ENCODE peak calls at places on chromosome 13, in five cellular contexts. One of them, this sample, is unnamed.

GRCh38 chr13:37492061-37492460 is 106.5 kb downstream of the POSTN start:
- DNase-seq in body of pancreas: no peak
- DNase-seq in heart right ventricle: no peak
- DNase-seq in K562: no peak
- DNase-seq in astrocyte of the spinal cord: no peak
- DNase-seq in this sample: no peak

GRCh38 chr13:31051999-31052398 is 109.7 kb downstream of the HSPH1 start:
- DNase-seq in body of pancreas: no peak
- DNase-seq in heart right ventricle: no peak
- DNase-seq in K562: no peak
- DNase-seq in astrocyte of the spinal cord: no peak
- DNase-seq in this sample: peak

GRCh38 chr13:36344886-36345437 is 1.2 kb downstream of the SPART start:
- DNase-seq in body of pancreas: no peak
- DNase-seq in heart right ventricle: peak
- DNase-seq in K562: no peak
- DNase-seq in astrocyte of the spinal cord: no peak
- DNase-seq in this sample: no peak

GRCh38 chr13:21901772-21902708 is 231.2 kb downstream of the FGF9 start:
- DNase-seq in body of pancreas: no peak
- DNase-seq in heart right ventricle: no peak
- DNase-seq in K562: no peak
- DNase-seq in astrocyte of the spinal cord: no peak
- DNase-seq in this sample: no peak

GRCh38 chr13:87280139-87280538 is 391.0 kb upstream of the SLITRK5 start:
- DNase-seq in body of pancreas: no peak
- DNase-seq in heart right ventricle: no peak
- DNase-seq in K562: no peak
- DNase-seq in astrocyte of the spinal cord: no peak
- DNase-seq in this sample: no peak

GRCh38 chr13:43543331-43543730 is 243.4 kb downstream of the ENOX1 start:
- DNase-seq in body of pancreas: no peak
- DNase-seq in heart right ventricle: no peak
- DNase-seq in K562: no peak
- DNase-seq in astrocyte of the spinal cord: no peak
- DNase-seq in this sample: no peak

GRCh38 chr13:98026457-98026857 is 73.0 kb downstream of the IPO5 start:
- DNase-seq in body of pancreas: no peak
- DNase-seq in heart right ventricle: no peak
- DNase-seq in K562: no peak
- DNase-seq in astrocyte of the spinal cord: peak
- DNase-seq in this sample: no peak

GRCh38 chr13:111216166-111216960 is 101.3 kb downstream of the ARHGEF7 start:
- DNase-seq in body of pancreas: peak
- DNase-seq in heart right ventricle: peak
- DNase-seq in K562: peak
- DNase-seq in astrocyte of the spinal cord: peak
- DNase-seq in this sample: peak

GRCh38 chr13:40800559-40800958 is 11.1 kb downstream of the SLC25A15 start:
- DNase-seq in body of pancreas: peak
- DNase-seq in heart right ventricle: no peak
- DNase-seq in K562: no peak
- DNase-seq in astrocyte of the spinal cord: no peak
- DNase-seq in this sample: no peak

GRCh38 chr13:111114362-111115050 is 604 bp upstream of the ARHGEF7 start:
- DNase-seq in body of pancreas: peak
- DNase-seq in heart right ventricle: peak
- DNase-seq in K562: no peak
- DNase-seq in astrocyte of the spinal cord: no peak
- DNase-seq in this sample: no peak

GRCh38 chr13:44292545-44292944 is 81.1 kb upstream of the SERP2 start:
- DNase-seq in body of pancreas: no peak
- DNase-seq in heart right ventricle: peak
- DNase-seq in K562: no peak
- DNase-seq in astrocyte of the spinal cord: no peak
- DNase-seq in this sample: no peak

GRCh38 chr13:26442541-26442940 is 114.9 kb upstream of the WASF3 start:
- DNase-seq in body of pancreas: no peak
- DNase-seq in heart right ventricle: no peak
- DNase-seq in K562: no peak
- DNase-seq in astrocyte of the spinal cord: peak
- DNase-seq in this sample: no peak

GRCh38 chr13:20713014-20713376 is 9.5 kb downstream of the IL17D start:
- DNase-seq in body of pancreas: no peak
- DNase-seq in heart right ventricle: no peak
- DNase-seq in K562: no peak
- DNase-seq in astrocyte of the spinal cord: peak
- DNase-seq in this sample: no peak

GRCh38 chr13:51687928-51688714 is 103.9 kb downstream of the WDFY2 start:
- DNase-seq in body of pancreas: no peak
- DNase-seq in heart right ventricle: no peak
- DNase-seq in K562: no peak
- DNase-seq in astrocyte of the spinal cord: no peak
- DNase-seq in this sample: no peak

GRCh38 chr13:75371223-75371622 is 110.7 kb downstream of the TBC1D4 start:
- DNase-seq in body of pancreas: no peak
- DNase-seq in heart right ventricle: no peak
- DNase-seq in K562: no peak
- DNase-seq in astrocyte of the spinal cord: no peak
- DNase-seq in this sample: no peak

GRCh38 chr13:88602786-88603777 is 931.9 kb downstream of the SLITRK5 start:
- DNase-seq in body of pancreas: no peak
- DNase-seq in heart right ventricle: no peak
- DNase-seq in K562: no peak
- DNase-seq in astrocyte of the spinal cord: no peak
- DNase-seq in this sample: no peak

GRCh38 chr13:77002590-77003190 is 10.8 kb downstream of the CLN5 start:
- DNase-seq in body of pancreas: no peak
- DNase-seq in heart right ventricle: no peak
- DNase-seq in K562: no peak
- DNase-seq in astrocyte of the spinal cord: peak
- DNase-seq in this sample: no peak

GRCh38 chr13:74026753-74027152 is 107.5 kb downstream of the KLF12 start:
- DNase-seq in body of pancreas: peak
- DNase-seq in heart right ventricle: no peak
- DNase-seq in K562: no peak
- DNase-seq in astrocyte of the spinal cord: peak
- DNase-seq in this sample: no peak

GRCh38 chr13:108987488-108987887 is 358.1 kb downstream of the MYO16 start:
- DNase-seq in body of pancreas: no peak
- DNase-seq in heart right ventricle: no peak
- DNase-seq in K562: no peak
- DNase-seq in astrocyte of the spinal cord: no peak
- DNase-seq in this sample: no peak

GRCh38 chr13:98364648-98365047 is 187.6 kb upstream of the RNF113B start:
- DNase-seq in body of pancreas: no peak
- DNase-seq in heart right ventricle: no peak
- DNase-seq in K562: no peak
- DNase-seq in astrocyte of the spinal cord: no peak
- DNase-seq in this sample: no peak

GRCh38 chr13:31749929-31750328 is 10.6 kb downstream of the RXFP2 start:
- DNase-seq in body of pancreas: no peak
- DNase-seq in heart right ventricle: no peak
- DNase-seq in K562: no peak
- DNase-seq in astrocyte of the spinal cord: peak
- DNase-seq in this sample: no peak

GRCh38 chr13:96632536-96633320 is 361.5 kb downstream of the OXGR1 start:
- DNase-seq in body of pancreas: no peak
- DNase-seq in heart right ventricle: no peak
- DNase-seq in K562: no peak
- DNase-seq in astrocyte of the spinal cord: peak
- DNase-seq in this sample: no peak

GRCh38 chr13:43095771-43096719 is 72.7 kb downstream of the DNAJC15 start:
- DNase-seq in body of pancreas: peak
- DNase-seq in heart right ventricle: no peak
- DNase-seq in K562: no peak
- DNase-seq in astrocyte of the spinal cord: no peak
- DNase-seq in this sample: no peak

GRCh38 chr13:110361365-110361911 is 54.4 kb downstream of the COL4A2 start:
- DNase-seq in body of pancreas: peak
- DNase-seq in heart right ventricle: peak
- DNase-seq in K562: no peak
- DNase-seq in astrocyte of the spinal cord: peak
- DNase-seq in this sample: no peak

GRCh38 chr13:59641261-59641660 is 522.5 kb downstream of the DIAPH3 start:
- DNase-seq in body of pancreas: no peak
- DNase-seq in heart right ventricle: no peak
- DNase-seq in K562: no peak
- DNase-seq in astrocyte of the spinal cord: no peak
- DNase-seq in this sample: no peak

GRCh38 chr13:46179576-46180368 is 2.2 kb downstream of the LCP1 start:
- DNase-seq in body of pancreas: peak
- DNase-seq in heart right ventricle: peak
- DNase-seq in K562: peak
- DNase-seq in astrocyte of the spinal cord: no peak
- DNase-seq in this sample: no peak

GRCh38 chr13:101331731-101332130 is 84.6 kb downstream of the NALCN start:
- DNase-seq in body of pancreas: no peak
- DNase-seq in heart right ventricle: no peak
- DNase-seq in K562: no peak
- DNase-seq in astrocyte of the spinal cord: no peak
- DNase-seq in this sample: no peak

GRCh38 chr13:99307247-99307646 is at the start of gene GPR183:
- DNase-seq in body of pancreas: no peak
- DNase-seq in heart right ventricle: no peak
- DNase-seq in K562: no peak
- DNase-seq in astrocyte of the spinal cord: peak
- DNase-seq in this sample: no peak

GRCh38 chr13:35598790-35599369 is 122.4 kb upstream of the MAB21L1 start:
- DNase-seq in body of pancreas: no peak
- DNase-seq in heart right ventricle: no peak
- DNase-seq in K562: no peak
- DNase-seq in astrocyte of the spinal cord: no peak
- DNase-seq in this sample: no peak

GRCh38 chr13:93953856-93954255 is 525.6 kb downstream of the DCT start:
- DNase-seq in body of pancreas: no peak
- DNase-seq in heart right ventricle: no peak
- DNase-seq in K562: no peak
- DNase-seq in astrocyte of the spinal cord: no peak
- DNase-seq in this sample: no peak

GRCh38 chr13:80379245-80379644 is 38.3 kb upstream of the SPRY2 start:
- DNase-seq in body of pancreas: no peak
- DNase-seq in heart right ventricle: no peak
- DNase-seq in K562: no peak
- DNase-seq in astrocyte of the spinal cord: peak
- DNase-seq in this sample: no peak

GRCh38 chr13:41588899-41589298 is 131.5 kb downstream of the RGCC start:
- DNase-seq in body of pancreas: no peak
- DNase-seq in heart right ventricle: no peak
- DNase-seq in K562: peak
- DNase-seq in astrocyte of the spinal cord: peak
- DNase-seq in this sample: no peak

GRCh38 chr13:30863796-30864195 is 42.3 kb upstream of the MEDAG start:
- DNase-seq in body of pancreas: no peak
- DNase-seq in heart right ventricle: no peak
- DNase-seq in K562: no peak
- DNase-seq in astrocyte of the spinal cord: no peak
- DNase-seq in this sample: no peak

GRCh38 chr13:59477011-59477410 is 686.7 kb downstream of the DIAPH3 start:
- DNase-seq in body of pancreas: no peak
- DNase-seq in heart right ventricle: no peak
- DNase-seq in K562: no peak
- DNase-seq in astrocyte of the spinal cord: no peak
- DNase-seq in this sample: peak

GRCh38 chr13:26882731-26883130 is 122.1 kb upstream of the GPR12 start:
- DNase-seq in body of pancreas: no peak
- DNase-seq in heart right ventricle: no peak
- DNase-seq in K562: no peak
- DNase-seq in astrocyte of the spinal cord: no peak
- DNase-seq in this sample: no peak

GRCh38 chr13:37107868-37108267 is 2.4 kb upstream of the CSNK1A1L start:
- DNase-seq in body of pancreas: no peak
- DNase-seq in heart right ventricle: no peak
- DNase-seq in K562: no peak
- DNase-seq in astrocyte of the spinal cord: no peak
- DNase-seq in this sample: no peak

GRCh38 chr13:76522083-76522755 is 364.0 kb downstream of the KCTD12 start:
- DNase-seq in body of pancreas: no peak
- DNase-seq in heart right ventricle: no peak
- DNase-seq in K562: no peak
- DNase-seq in astrocyte of the spinal cord: no peak
- DNase-seq in this sample: peak

GRCh38 chr13:27960362-27961226 is 8.5 kb downstream of the CDX2 start:
- DNase-seq in body of pancreas: peak
- DNase-seq in heart right ventricle: peak
- DNase-seq in K562: peak
- DNase-seq in astrocyte of the spinal cord: no peak
- DNase-seq in this sample: peak
- H3K4me3 ChIP-seq in body of pancreas: peak
- H3K4me3 ChIP-seq in heart right ventricle: peak
- H3K4me3 ChIP-seq in K562: no peak
- H3K4me3 ChIP-seq in astrocyte of the spinal cord: no peak
- H3K4me3 ChIP-seq in this sample: peak

GRCh38 chr13:90253806-90254205 is 1093.7 kb upstream of the MIR17HG start:
- DNase-seq in body of pancreas: no peak
- DNase-seq in heart right ventricle: no peak
- DNase-seq in K562: no peak
- DNase-seq in astrocyte of the spinal cord: no peak
- DNase-seq in this sample: no peak
- TF ChIP-seq CTCF in body of pancreas: no peak
- TF ChIP-seq CTCF in heart right ventricle: no peak
- TF ChIP-seq CTCF in K562: no peak
- TF ChIP-seq CTCF in astrocyte of the spinal cord: no peak
- TF ChIP-seq CTCF in this sample: no peak

DNA sequence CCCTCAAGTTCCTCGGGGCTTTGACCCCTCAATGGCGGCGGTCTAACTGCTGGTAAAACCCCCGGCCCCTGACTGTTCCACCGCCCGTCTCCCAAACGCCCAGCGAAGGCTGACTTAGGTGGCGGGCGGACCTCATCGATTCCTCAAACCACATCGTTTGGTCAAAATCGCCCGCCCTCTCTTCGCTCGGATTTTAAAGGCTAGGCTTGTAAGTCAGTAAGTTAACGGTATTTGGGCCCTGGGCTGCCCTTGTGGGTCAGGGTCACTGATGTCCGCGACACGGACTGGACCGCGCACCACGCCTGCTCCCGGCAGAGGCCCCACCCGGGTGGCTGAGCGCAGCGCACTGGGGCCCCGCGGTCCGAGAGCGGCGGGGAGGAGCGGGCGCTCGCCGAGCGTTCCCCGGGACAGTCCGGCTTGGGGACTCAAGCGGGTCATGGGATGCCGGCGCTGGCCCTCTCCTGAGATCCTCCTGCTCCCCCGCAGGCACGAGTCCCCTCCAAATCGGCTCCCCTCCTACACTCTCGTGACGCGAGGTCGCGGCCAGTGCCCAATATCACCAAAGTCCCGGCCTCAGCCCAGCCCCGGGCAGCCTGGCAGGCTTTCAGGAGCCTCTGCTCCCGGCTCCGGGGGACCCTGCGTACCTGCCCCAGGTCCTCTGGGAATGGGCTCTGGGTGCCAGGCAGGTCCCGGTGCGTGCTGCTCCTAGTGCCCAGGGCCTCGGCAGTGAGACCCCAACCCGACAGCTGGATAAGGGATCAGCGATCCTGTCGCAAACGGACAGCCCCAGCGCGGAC is 990 bp downstream of the FLT1 start:
- DNase-seq in body of pancreas: no peak
- DNase-seq in heart right ventricle: peak
- DNase-seq in K562: no peak
- DNase-seq in astrocyte of the spinal cord: no peak
- DNase-seq in this sample: no peak
- H3K4me3 ChIP-seq in body of pancreas: no peak
- H3K4me3 ChIP-seq in heart right ventricle: peak
- H3K4me3 ChIP-seq in K562: no peak
- H3K4me3 ChIP-seq in astrocyte of the spinal cord: peak
- H3K4me3 ChIP-seq in this sample: peak

GRCh38 chr13:47420012-47420411 is 523.2 kb upstream of the HTR2A start:
- DNase-seq in body of pancreas: no peak
- DNase-seq in heart right ventricle: no peak
- DNase-seq in K562: no peak
- DNase-seq in astrocyte of the spinal cord: no peak
- DNase-seq in this sample: no peak
- TF ChIP-seq CTCF in body of pancreas: no peak
- TF ChIP-seq CTCF in heart right ventricle: peak
- TF ChIP-seq CTCF in K562: no peak
- TF ChIP-seq CTCF in astrocyte of the spinal cord: no peak
- TF ChIP-seq CTCF in this sample: no peak

This sample was measured in Caco-2.